ENCODE peak calls at places on chromosome 18, in eight cellular contexts. D, K, L, O, E, G, I and N are unnamed samples.
A peak's percentile ranks its signal among the peaks of the same experiment; 100 is the strongest.

GRCh38 chr18:323253-323622 is 55.4 kb upstream of the THOC1 start:
- DNase-seq in D (peak; percentile 35), K (no peak), L (no peak), O (peak; percentile 66), E (peak; percentile 66), G (peak; percentile 62), I (peak; percentile 49), N (no peak)

GRCh38 chr18:36333418-36333817 is 35.9 kb downstream of the FHOD3 start:
- DNase-seq in D (no peak), K (no peak), L (no peak), O (no peak), E (peak; percentile 83), G (no peak), I (peak; percentile 57), N (no peak)

GRCh38 chr18:29305516-29305915 is 1128.6 kb upstream of the CDH2 start:
- DNase-seq in D (no peak), K (no peak), L (no peak), O (no peak), E (no peak), G (no peak), I (no peak), N (no peak)

GRCh38 chr18:44729631-44730101 is 49.0 kb downstream of the SETBP1 start:
- DNase-seq in D (no peak), K (no peak), L (peak; percentile 90), O (peak; percentile 71), E (peak; percentile 95), G (no peak), I (peak; percentile 79), N (no peak)

GRCh38 chr18:23225518-23225917 is 90.2 kb downstream of the CABLES1 start:
- DNase-seq in D (peak; percentile 82), K (no peak), L (no peak), O (peak; percentile 61), E (peak; percentile 96), G (peak; percentile 75), I (peak; percentile 98), N (no peak)

GRCh38 chr18:34773961-34774754 is 64.1 kb downstream of the DTNA start:
- DNase-seq in D (peak; percentile 33), K (no peak), L (no peak), O (peak; percentile 18), E (peak; percentile 35), G (peak; percentile 83), I (peak; percentile 69), N (no peak)

GRCh38 chr18:49028091-49028490 is 77.3 kb upstream of the SMAD7 start:
- DNase-seq in D (no peak), K (no peak), L (no peak), O (no peak), E (no peak), G (no peak), I (no peak), N (no peak)

GRCh38 chr18:48547456-48548403 is 8.9 kb downstream of the CTIF start:
- DNase-seq in D (peak; percentile 9), K (peak; percentile 60), L (peak; percentile 98), O (peak; percentile 63), E (peak; percentile 96), G (no peak), I (peak; percentile 85), N (no peak)

GRCh38 chr18:78902795-78903435 is 76.7 kb upstream of the SALL3 start:
- DNase-seq in D (no peak), K (no peak), L (no peak), O (no peak), E (no peak), G (no peak), I (no peak), N (no peak)

GRCh38 chr18:8889479-8889878 is 184.1 kb downstream of the MTCL1 start:
- DNase-seq in D (no peak), K (no peak), L (no peak), O (no peak), E (peak; percentile 27), G (no peak), I (peak; percentile 87), N (no peak)

GRCh38 chr18:596288-596881 is 403 bp upstream of the CLUL1 start:
- DNase-seq in D (peak; percentile 61), K (peak; percentile 82), L (peak; percentile 87), O (peak; percentile 86), E (peak; percentile 35), G (no peak), I (no peak), N (peak; percentile 87)

GRCh38 chr18:78296152-78296551 is 683.5 kb upstream of the SALL3 start:
- DNase-seq in D (no peak), K (no peak), L (no peak), O (no peak), E (no peak), G (no peak), I (no peak), N (no peak)

GRCh38 chr18:23462876-23463275 is 9.8 kb downstream of the RIOK3 start:
- DNase-seq in D (no peak), K (no peak), L (no peak), O (no peak), E (no peak), G (no peak), I (no peak), N (no peak)

GRCh38 chr18:8121091-8121490 is 488.1 kb upstream of the RAB12 start:
- DNase-seq in D (no peak), K (no peak), L (no peak), O (no peak), E (peak; percentile 20), G (no peak), I (no peak), N (no peak)

GRCh38 chr18:41624461-41624860 is 330.6 kb upstream of the PIK3C3 start:
- DNase-seq in D (no peak), K (no peak), L (peak; percentile 25), O (no peak), E (peak; percentile 44), G (no peak), I (peak; percentile 62), N (no peak)

GRCh38 chr18:70296289-70296688 is 7.4 kb downstream of the SOCS6 start:
- DNase-seq in D (no peak), K (no peak), L (peak; percentile 19), O (no peak), E (no peak), G (peak; percentile 50), I (no peak), N (peak; percentile 20)

GRCh38 chr18:56711706-56712445 is 60.7 kb downstream of the WDR7 start:
- DNase-seq in D (no peak), K (no peak), L (no peak), O (no peak), E (peak; percentile 42), G (no peak), I (no peak), N (no peak)

GRCh38 chr18:51802589-51802988 is 537.4 kb upstream of the DCC start:
- DNase-seq in D (no peak), K (no peak), L (no peak), O (no peak), E (no peak), G (no peak), I (no peak), N (no peak)

GRCh38 chr18:51188024-51188701 is 9.3 kb downstream of the MEX3C start:
- DNase-seq in D (no peak), K (no peak), L (no peak), O (no peak), E (no peak), G (no peak), I (no peak), N (no peak)

GRCh38 chr18:27707201-27707600 is 469.7 kb downstream of the CDH2 start:
- DNase-seq in D (peak; percentile 8), K (no peak), L (no peak), O (no peak), E (peak; percentile 5), G (no peak), I (no peak), N (no peak)

GRCh38 chr18:31275722-31276463 is 42.1 kb upstream of the DSG1 start:
- DNase-seq in D (peak; percentile 30), K (no peak), L (no peak), O (peak; percentile 23), E (no peak), G (no peak), I (peak; percentile 61), N (no peak)

GRCh38 chr18:27952741-27953140 is 224.2 kb downstream of the CDH2 start:
- DNase-seq in D (no peak), K (no peak), L (no peak), O (no peak), E (peak; percentile 13), G (no peak), I (no peak), N (no peak)

GRCh38 chr18:6352275-6352674 is 62.4 kb downstream of the L3MBTL4 start:
- DNase-seq in D (peak; percentile 72), K (no peak), L (no peak), O (no peak), E (no peak), G (no peak), I (no peak), N (no peak)

DNA sequence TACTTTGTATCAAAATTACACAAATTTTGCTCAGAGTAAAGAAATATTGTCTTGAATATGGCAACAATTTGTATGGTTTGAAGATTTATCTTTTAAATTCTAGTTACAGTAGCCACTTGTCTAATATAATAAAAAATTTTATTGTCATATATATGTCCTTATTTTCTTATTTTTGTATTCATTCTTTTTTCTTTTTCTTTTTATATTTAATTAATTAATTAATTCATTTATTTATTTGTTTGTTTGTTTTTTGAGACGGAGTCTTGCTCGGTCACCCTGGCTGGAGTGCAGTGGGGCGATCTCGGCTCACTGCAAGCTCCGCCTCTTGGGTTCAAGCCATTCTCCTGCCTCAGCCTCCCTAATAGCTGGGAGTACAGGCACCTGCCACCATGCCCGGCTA is 3.7 kb upstream of the CDH19 start:
- DNase-seq in D (no peak), K (no peak), L (no peak), O (no peak), E (no peak), G (no peak), I (no peak), N (no peak)
- H3K4me2 ChIP-seq in D (no peak overlapping the region), K (no peak overlapping the region), L (no peak overlapping the region), O (no peak overlapping the region), E (no peak overlapping the region), G (no peak overlapping the region), I (no peak overlapping the region), N (no peak overlapping the region)

GRCh38 chr18:10546557-10547300 is 20.9 kb downstream of the NAPG start:
- DNase-seq in D (no peak), K (no peak), L (no peak), O (no peak), E (no peak), G (peak; percentile 47), I (no peak), N (no peak)
- H3K27ac ChIP-seq in D (no peak overlapping the region), K (no peak overlapping the region), L (no peak overlapping the region), O (no peak overlapping the region), E (no peak overlapping the region), G (no peak overlapping the region), I (no peak overlapping the region), N (no peak overlapping the region)

GRCh38 chr18:60870261-60870966 is 462.8 kb upstream of the CDH20 start:
- DNase-seq in D (no peak), K (no peak), L (no peak), O (no peak), E (no peak), G (no peak), I (no peak), N (no peak)
- H3K4me2 ChIP-seq in D (no peak overlapping the region), K (no peak overlapping the region), L (no peak overlapping the region), O (no peak overlapping the region), E (no peak overlapping the region), G (no peak overlapping the region), I (no peak overlapping the region), N (no peak overlapping the region)

DNA sequence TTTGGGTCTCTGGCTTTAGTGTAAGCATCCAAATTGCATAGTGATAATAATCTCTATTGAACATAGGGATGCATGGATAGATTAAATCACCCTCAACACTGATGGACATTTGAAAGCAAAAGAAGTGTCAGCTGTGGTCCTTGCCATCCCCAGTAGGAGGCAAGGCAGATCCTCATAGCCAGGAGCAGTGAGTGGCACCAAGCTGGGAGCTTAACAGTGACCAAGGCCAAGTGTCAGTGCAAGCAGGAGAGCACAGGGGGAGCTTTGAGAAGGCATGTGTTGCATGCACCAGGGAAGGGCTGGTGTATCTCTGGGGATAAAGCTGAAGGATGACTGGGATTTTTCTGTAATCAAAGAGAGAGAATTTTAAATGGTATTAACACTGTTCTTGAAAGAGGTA is 14.7 kb downstream of the SLC14A1 start:
- DNase-seq in D (no peak), K (peak; percentile 55), L (peak; percentile 79), O (no peak), E (no peak), G (no peak), I (no peak), N (no peak)
- H3K27ac ChIP-seq in D (no peak overlapping the region), K (no peak overlapping the region), L (no peak overlapping the region), O (no peak overlapping the region), E (no peak overlapping the region), G (no peak overlapping the region), I (no peak overlapping the region), N (no peak overlapping the region)